ENCODE peak calls at places on chromosomes 4 and X, in five cellular contexts. One of them, this sample, is unnamed.

GRCh38 chr4:86974481-86975050 is 39.8 kb downstream of the AFF1 start:
- DNase-seq in AG10803: peak
- DNase-seq in CD4-positive, alpha-beta T cell: no peak
- DNase-seq in endodermal cell: no peak
- DNase-seq in HFF-Myc: no peak
- DNase-seq in this sample: no peak

GRCh38 chr4:143421609-143422008 is 84.9 kb downstream of the GAB1 start:
- DNase-seq in endodermal cell: no peak
- DNase-seq in HFF-Myc: no peak
- DNase-seq in CD4-positive, alpha-beta T cell: no peak
- DNase-seq in AG10803: no peak
- DNase-seq in this sample: no peak

GRCh38 chr4:94551616-94552564 is 100.1 kb downstream of the PDLIM5 start:
- DNase-seq in endodermal cell: no peak
- DNase-seq in AG10803: peak
- DNase-seq in HFF-Myc: no peak
- DNase-seq in CD4-positive, alpha-beta T cell: no peak
- DNase-seq in this sample: no peak

GRCh38 chr4:74531952-74532794 is 87.2 kb downstream of the AREG start:
- DNase-seq in HFF-Myc: no peak
- DNase-seq in CD4-positive, alpha-beta T cell: no peak
- DNase-seq in AG10803: peak
- DNase-seq in endodermal cell: peak
- DNase-seq in this sample: no peak

GRCh38 chr4:95217197-95217596 is 331.6 kb downstream of the UNC5C start:
- DNase-seq in CD4-positive, alpha-beta T cell: no peak
- DNase-seq in endodermal cell: no peak
- DNase-seq in AG10803: no peak
- DNase-seq in HFF-Myc: no peak
- DNase-seq in this sample: no peak

GRCh38 chrX:16892504-16893362 is 22.6 kb upstream of the RBBP7 start:
- DNase-seq in CD4-positive, alpha-beta T cell: peak
- DNase-seq in HFF-Myc: peak
- DNase-seq in endodermal cell: peak
- DNase-seq in AG10803: peak
- DNase-seq in this sample: peak

GRCh38 chr4:139978692-139979091 is 175.3 kb downstream of the MAML3 start:
- DNase-seq in AG10803: no peak
- DNase-seq in HFF-Myc: no peak
- DNase-seq in CD4-positive, alpha-beta T cell: no peak
- DNase-seq in endodermal cell: no peak
- DNase-seq in this sample: no peak

GRCh38 chr4:55887594-55887993 is 34.1 kb downstream of the EXOC1 start:
- DNase-seq in CD4-positive, alpha-beta T cell: no peak
- DNase-seq in endodermal cell: no peak
- DNase-seq in HFF-Myc: no peak
- DNase-seq in AG10803: no peak
- DNase-seq in this sample: no peak

GRCh38 chr4:99134586-99134985 is 9.5 kb downstream of the ADH4 start:
- DNase-seq in HFF-Myc: no peak
- DNase-seq in CD4-positive, alpha-beta T cell: no peak
- DNase-seq in AG10803: no peak
- DNase-seq in endodermal cell: no peak
- DNase-seq in this sample: no peak

GRCh38 chrX:154353172-154353843 is 21.1 kb downstream of the FLNA start:
- DNase-seq in endodermal cell: no peak
- DNase-seq in CD4-positive, alpha-beta T cell: no peak
- DNase-seq in HFF-Myc: no peak
- DNase-seq in AG10803: no peak
- DNase-seq in this sample: no peak

GRCh38 chr4:7206385-7206784 is 14.0 kb downstream of the SORCS2 start:
- DNase-seq in AG10803: peak
- DNase-seq in HFF-Myc: no peak
- DNase-seq in CD4-positive, alpha-beta T cell: no peak
- DNase-seq in endodermal cell: peak
- DNase-seq in this sample: peak

GRCh38 chr4:168480991-168481588 is 798 bp upstream of the DDX60L start:
- DNase-seq in CD4-positive, alpha-beta T cell: peak
- DNase-seq in endodermal cell: no peak
- DNase-seq in AG10803: peak
- DNase-seq in HFF-Myc: no peak
- DNase-seq in this sample: no peak

GRCh38 chr4:24476209-24476781 is 108.1 kb downstream of the DHX15 start:
- DNase-seq in endodermal cell: no peak
- DNase-seq in CD4-positive, alpha-beta T cell: no peak
- DNase-seq in AG10803: peak
- DNase-seq in HFF-Myc: no peak
- DNase-seq in this sample: no peak

GRCh38 chr4:121392426-121393086 is 11.7 kb upstream of the QRFPR start:
- DNase-seq in endodermal cell: no peak
- DNase-seq in AG10803: no peak
- DNase-seq in CD4-positive, alpha-beta T cell: no peak
- DNase-seq in HFF-Myc: no peak
- DNase-seq in this sample: no peak

GRCh38 chr4:95059630-95060029 is 301.9 kb downstream of the BMPR1B start:
- DNase-seq in AG10803: peak
- DNase-seq in CD4-positive, alpha-beta T cell: no peak
- DNase-seq in HFF-Myc: no peak
- DNase-seq in endodermal cell: no peak
- DNase-seq in this sample: no peak

GRCh38 chr4:164876680-164877324 is at the start of gene APELA:
- DNase-seq in HFF-Myc: peak
- DNase-seq in endodermal cell: peak
- DNase-seq in CD4-positive, alpha-beta T cell: no peak
- DNase-seq in AG10803: peak
- DNase-seq in this sample: no peak

GRCh38 chrX:44025611-44026010 is 52.4 kb upstream of the NDP start:
- DNase-seq in CD4-positive, alpha-beta T cell: no peak
- DNase-seq in endodermal cell: no peak
- DNase-seq in AG10803: peak
- DNase-seq in HFF-Myc: no peak
- DNase-seq in this sample: no peak

GRCh38 chr4:15182600-15183222 is 180.4 kb downstream of the CPEB2 start:
- DNase-seq in HFF-Myc: no peak
- DNase-seq in AG10803: no peak
- DNase-seq in CD4-positive, alpha-beta T cell: no peak
- DNase-seq in endodermal cell: no peak
- DNase-seq in this sample: no peak

GRCh38 chr4:85127653-85128052 is 161.2 kb upstream of the WDFY3 start:
- DNase-seq in CD4-positive, alpha-beta T cell: no peak
- DNase-seq in AG10803: peak
- DNase-seq in endodermal cell: peak
- DNase-seq in HFF-Myc: no peak
- DNase-seq in this sample: no peak

GRCh38 chrX:96621811-96622210 is 62.8 kb upstream of the DIAPH2 start:
- DNase-seq in HFF-Myc: no peak
- DNase-seq in CD4-positive, alpha-beta T cell: no peak
- DNase-seq in endodermal cell: no peak
- DNase-seq in AG10803: peak
- DNase-seq in this sample: no peak

GRCh38 chr4:137421796-137422195 is 110.5 kb downstream of the PCDH18 start:
- DNase-seq in endodermal cell: no peak
- DNase-seq in HFF-Myc: no peak
- DNase-seq in AG10803: peak
- DNase-seq in CD4-positive, alpha-beta T cell: no peak
- DNase-seq in this sample: no peak

GRCh38 chrX:83658731-83659130 is 150.6 kb downstream of the POU3F4 start:
- DNase-seq in CD4-positive, alpha-beta T cell: no peak
- DNase-seq in endodermal cell: no peak
- DNase-seq in HFF-Myc: no peak
- DNase-seq in AG10803: no peak
- DNase-seq in this sample: no peak

GRCh38 chr4:38317238-38317637 is 346.8 kb upstream of the KLF3 start:
- DNase-seq in CD4-positive, alpha-beta T cell: no peak
- DNase-seq in HFF-Myc: no peak
- DNase-seq in AG10803: no peak
- DNase-seq in endodermal cell: no peak
- DNase-seq in this sample: no peak

GRCh38 chr4:178414042-178414441 is 971.8 kb upstream of the AGA start:
- DNase-seq in endodermal cell: no peak
- DNase-seq in CD4-positive, alpha-beta T cell: no peak
- DNase-seq in HFF-Myc: no peak
- DNase-seq in AG10803: no peak
- DNase-seq in this sample: no peak

GRCh38 chr4:101282076-101282844 is 65.1 kb downstream of the PPP3CA start:
- DNase-seq in AG10803: no peak
- DNase-seq in endodermal cell: peak
- DNase-seq in CD4-positive, alpha-beta T cell: no peak
- DNase-seq in HFF-Myc: no peak
- DNase-seq in this sample: no peak

GRCh38 chrX:136781180-136781797 is 557 bp upstream of the ARHGEF6 start:
- DNase-seq in HFF-Myc: no peak
- DNase-seq in CD4-positive, alpha-beta T cell: no peak
- DNase-seq in endodermal cell: no peak
- DNase-seq in AG10803: peak
- DNase-seq in this sample: no peak

GRCh38 chr4:61739899-61740298 is 539.8 kb downstream of the ADGRL3 start:
- DNase-seq in HFF-Myc: no peak
- DNase-seq in AG10803: no peak
- DNase-seq in endodermal cell: no peak
- DNase-seq in CD4-positive, alpha-beta T cell: no peak
- DNase-seq in this sample: no peak

GRCh38 chr4:61740950-61741638 is 541.0 kb downstream of the ADGRL3 start:
- DNase-seq in endodermal cell: peak
- DNase-seq in HFF-Myc: no peak
- DNase-seq in AG10803: no peak
- DNase-seq in CD4-positive, alpha-beta T cell: no peak
- DNase-seq in this sample: no peak
- TF ChIP-seq CTCF in endodermal cell: no peak
- TF ChIP-seq CTCF in HFF-Myc: no peak
- TF ChIP-seq CTCF in AG10803: no peak
- TF ChIP-seq CTCF in CD4-positive, alpha-beta T cell: no peak
- TF ChIP-seq CTCF in this sample: no peak

GRCh38 chr4:106195435-106195950 is 120.5 kb downstream of the TBCK start:
- DNase-seq in endodermal cell: no peak
- DNase-seq in CD4-positive, alpha-beta T cell: no peak
- DNase-seq in HFF-Myc: no peak
- DNase-seq in AG10803: no peak
- DNase-seq in this sample: no peak

DNA sequence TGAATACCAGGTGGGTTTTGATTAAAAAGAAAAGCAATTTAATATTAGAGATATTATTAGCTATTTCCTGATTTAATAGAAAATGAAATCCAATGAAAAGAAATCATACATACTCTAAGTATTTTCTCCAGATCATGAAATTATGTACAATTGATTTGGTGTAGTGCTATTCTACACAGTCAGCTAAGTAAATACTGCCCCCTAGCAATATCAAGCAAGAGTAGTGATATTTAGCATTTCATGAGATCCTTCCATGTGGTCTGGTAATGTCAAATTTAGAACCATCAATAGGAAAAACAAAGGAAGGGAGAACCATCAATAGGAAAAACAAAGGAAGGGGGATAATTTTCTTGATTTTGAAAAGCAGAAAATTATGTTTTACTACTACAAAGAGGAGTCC is 114.6 kb downstream of the TBCK start:
- DNase-seq in HFF-Myc: no peak
- DNase-seq in CD4-positive, alpha-beta T cell: no peak
- DNase-seq in endodermal cell: no peak
- DNase-seq in AG10803: peak
- DNase-seq in this sample: no peak
- TF ChIP-seq CTCF in HFF-Myc: peak
- TF ChIP-seq CTCF in CD4-positive, alpha-beta T cell: peak
- TF ChIP-seq CTCF in endodermal cell: peak
- TF ChIP-seq CTCF in AG10803: peak
- TF ChIP-seq CTCF in this sample: peak

GRCh38 chrX:54444752-54445151 is 4.5 kb downstream of the TSR2 start:
- DNase-seq in CD4-positive, alpha-beta T cell: no peak
- DNase-seq in endodermal cell: peak
- DNase-seq in HFF-Myc: no peak
- DNase-seq in AG10803: no peak
- DNase-seq in this sample: no peak

GRCh38 chrX:54435121-54435520 is 5.1 kb upstream of the TSR2 start:
- DNase-seq in endodermal cell: no peak
- DNase-seq in AG10803: no peak
- DNase-seq in CD4-positive, alpha-beta T cell: no peak
- DNase-seq in HFF-Myc: no peak
- DNase-seq in this sample: no peak

GRCh38 chrX:54446084-54446483 is 5.9 kb downstream of the TSR2 start:
- DNase-seq in endodermal cell: peak
- DNase-seq in AG10803: no peak
- DNase-seq in HFF-Myc: no peak
- DNase-seq in CD4-positive, alpha-beta T cell: no peak
- DNase-seq in this sample: no peak

GRCh38 chrX:54442790-54443189 is 2.6 kb downstream of the TSR2 start:
- DNase-seq in HFF-Myc: no peak
- DNase-seq in AG10803: no peak
- DNase-seq in CD4-positive, alpha-beta T cell: no peak
- DNase-seq in endodermal cell: no peak
- DNase-seq in this sample: no peak

GRCh38 chrX:54439967-54440871 is at the start of gene TSR2:
- DNase-seq in endodermal cell: peak
- DNase-seq in CD4-positive, alpha-beta T cell: peak
- DNase-seq in HFF-Myc: peak
- DNase-seq in AG10803: peak
- DNase-seq in this sample: no peak
- TF ChIP-seq CTCF in endodermal cell: peak
- TF ChIP-seq CTCF in CD4-positive, alpha-beta T cell: no peak
- TF ChIP-seq CTCF in HFF-Myc: no peak
- TF ChIP-seq CTCF in AG10803: peak
- TF ChIP-seq CTCF in this sample: peak

DNA sequence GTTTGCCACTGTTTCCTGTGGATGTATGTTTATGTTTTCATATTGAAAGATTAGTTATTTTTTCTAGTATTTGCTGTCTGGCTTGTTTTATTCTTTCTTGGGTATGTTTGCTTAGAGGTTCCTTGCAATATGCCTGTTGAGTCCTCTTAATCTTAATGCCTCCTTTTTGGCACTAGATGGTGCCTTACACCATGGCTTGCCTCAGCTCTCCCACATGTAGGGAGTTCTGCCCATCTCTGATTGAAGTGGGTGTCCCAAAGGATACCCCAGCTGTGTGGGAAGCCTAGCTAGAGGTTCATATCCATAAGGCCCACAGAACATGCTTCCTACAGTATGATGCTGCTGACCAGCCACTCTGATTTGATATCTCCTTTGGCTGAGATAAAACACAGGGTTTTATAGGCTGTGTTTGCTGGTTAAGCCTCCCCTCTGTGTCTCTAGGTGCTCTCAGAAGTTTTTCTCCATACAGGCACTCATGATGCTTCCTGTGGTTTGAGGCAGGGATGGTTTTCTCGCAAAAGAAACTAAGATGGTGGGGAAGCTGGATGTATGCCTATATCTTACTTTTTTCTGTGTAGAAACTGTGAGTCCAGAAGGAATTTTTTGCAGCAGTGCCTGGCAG is 162.4 kb downstream of the ASB9 start:
- DNase-seq in AG10803: no peak
- DNase-seq in endodermal cell: no peak
- DNase-seq in CD4-positive, alpha-beta T cell: no peak
- DNase-seq in HFF-Myc: no peak
- DNase-seq in this sample: no peak
- TF ChIP-seq CTCF in AG10803: no peak
- TF ChIP-seq CTCF in endodermal cell: peak
- TF ChIP-seq CTCF in CD4-positive, alpha-beta T cell: no peak
- TF ChIP-seq CTCF in HFF-Myc: no peak
- TF ChIP-seq CTCF in this sample: no peak